ENCODE peak calls at places on chromosomes 13 and 19, in five cellular contexts. One of them, this sample, is unnamed.
A peak's percentile ranks its signal among the peaks of the same experiment; 100 is the strongest.

GRCh38 chr19:16587031-16588023 is 15.1 kb upstream of the SLC35E1 start:
- DNase-seq in adrenal gland: no peak
- DNase-seq in cardiac muscle cell: no peak
- DNase-seq in neural progenitor cell: no peak
- DNase-seq in astrocyte of the spinal cord: peak; percentile 33
- DNase-seq in this sample: peak; percentile 59

GRCh38 chr19:38650911-38651584 is 3.6 kb downstream of the ACTN4 start:
- DNase-seq in adrenal gland: peak; percentile 65
- DNase-seq in cardiac muscle cell: peak; percentile 89
- DNase-seq in neural progenitor cell: no peak
- DNase-seq in astrocyte of the spinal cord: peak; percentile 75
- DNase-seq in this sample: no peak

GRCh38 chr19:45764947-45765346 is 4.1 kb downstream of the SIX5 start:
- DNase-seq in adrenal gland: no peak
- DNase-seq in cardiac muscle cell: no peak
- DNase-seq in neural progenitor cell: no peak
- DNase-seq in astrocyte of the spinal cord: no peak
- DNase-seq in this sample: no peak

GRCh38 chr19:16571689-16572331 is 405 bp downstream of the SLC35E1 start:
- DNase-seq in adrenal gland: peak; percentile 61
- DNase-seq in cardiac muscle cell: peak; percentile 20
- DNase-seq in neural progenitor cell: no peak
- DNase-seq in astrocyte of the spinal cord: no peak
- DNase-seq in this sample: no peak

GRCh38 chr13:110536006-110536693 is 25.4 kb downstream of the RAB20 start:
- DNase-seq in adrenal gland: peak; percentile 69
- DNase-seq in cardiac muscle cell: no peak
- DNase-seq in neural progenitor cell: no peak
- DNase-seq in astrocyte of the spinal cord: no peak
- DNase-seq in this sample: no peak

GRCh38 chr19:38634757-38635482 is 12.5 kb upstream of the ACTN4 start:
- DNase-seq in adrenal gland: peak; percentile 83
- DNase-seq in cardiac muscle cell: peak; percentile 74
- DNase-seq in neural progenitor cell: peak; percentile 67
- DNase-seq in astrocyte of the spinal cord: peak; percentile 56
- DNase-seq in this sample: peak; percentile 49

GRCh38 chr13:94196426-94196825 is 283.1 kb downstream of the DCT start:
- DNase-seq in adrenal gland: no peak
- DNase-seq in cardiac muscle cell: no peak
- DNase-seq in neural progenitor cell: no peak
- DNase-seq in astrocyte of the spinal cord: peak; percentile 9
- DNase-seq in this sample: no peak

GRCh38 chr13:92224052-92224821 is 825.8 kb downstream of the GPC5 start:
- DNase-seq in adrenal gland: no peak
- DNase-seq in cardiac muscle cell: peak; percentile 99
- DNase-seq in neural progenitor cell: no peak
- DNase-seq in astrocyte of the spinal cord: peak; percentile 95
- DNase-seq in this sample: peak; percentile 92

GRCh38 chr13:98495627-98496238 is 81.2 kb downstream of the STK24 start:
- DNase-seq in adrenal gland: no peak
- DNase-seq in cardiac muscle cell: no peak
- DNase-seq in neural progenitor cell: peak; percentile 48
- DNase-seq in astrocyte of the spinal cord: no peak
- DNase-seq in this sample: no peak

GRCh38 chr19:10842788-10843187 is 5.4 kb upstream of the C19orf38 start:
- DNase-seq in adrenal gland: no peak
- DNase-seq in cardiac muscle cell: no peak
- DNase-seq in neural progenitor cell: no peak
- DNase-seq in astrocyte of the spinal cord: no peak
- DNase-seq in this sample: no peak
- TF ChIP-seq CTCF in adrenal gland: no peak
- TF ChIP-seq CTCF in cardiac muscle cell: no peak
- TF ChIP-seq CTCF in neural progenitor cell: no peak
- TF ChIP-seq CTCF in astrocyte of the spinal cord: no peak
- TF ChIP-seq CTCF in this sample: no peak

GRCh38 chr13:23870356-23871146 is 18.6 kb downstream of the MIPEP start:
- DNase-seq in adrenal gland: no peak
- DNase-seq in cardiac muscle cell: no peak
- DNase-seq in neural progenitor cell: no peak
- DNase-seq in astrocyte of the spinal cord: no peak
- DNase-seq in this sample: no peak
- TF ChIP-seq CTCF in adrenal gland: no peak
- TF ChIP-seq CTCF in cardiac muscle cell: no peak
- TF ChIP-seq CTCF in neural progenitor cell: no peak
- TF ChIP-seq CTCF in astrocyte of the spinal cord: peak; percentile 3
- TF ChIP-seq CTCF in this sample: no peak

GRCh38 chr19:36488816-36489138 is 584 bp downstream of the ZNF566 start:
- DNase-seq in adrenal gland: no peak
- DNase-seq in cardiac muscle cell: no peak
- DNase-seq in neural progenitor cell: peak; percentile 18
- DNase-seq in astrocyte of the spinal cord: peak; percentile 2
- DNase-seq in this sample: peak; percentile 3
- TF ChIP-seq CTCF in adrenal gland: no peak
- TF ChIP-seq CTCF in cardiac muscle cell: no peak
- TF ChIP-seq CTCF in neural progenitor cell: no peak
- TF ChIP-seq CTCF in astrocyte of the spinal cord: no peak
- TF ChIP-seq CTCF in this sample: no peak

GRCh38 chr13:96966415-96967102 is 27.7 kb downstream of the OXGR1 start:
- DNase-seq in adrenal gland: no peak
- DNase-seq in cardiac muscle cell: no peak
- DNase-seq in neural progenitor cell: no peak
- DNase-seq in astrocyte of the spinal cord: no peak
- DNase-seq in this sample: no peak

GRCh38 chr13:96963786-96964475 is 30.3 kb downstream of the OXGR1 start:
- DNase-seq in adrenal gland: no peak
- DNase-seq in cardiac muscle cell: no peak
- DNase-seq in neural progenitor cell: no peak
- DNase-seq in astrocyte of the spinal cord: no peak
- DNase-seq in this sample: no peak

GRCh38 chr13:96968027-96968426 is 26.2 kb downstream of the OXGR1 start:
- DNase-seq in adrenal gland: no peak
- DNase-seq in cardiac muscle cell: no peak
- DNase-seq in neural progenitor cell: no peak
- DNase-seq in astrocyte of the spinal cord: no peak
- DNase-seq in this sample: no peak

DNA sequence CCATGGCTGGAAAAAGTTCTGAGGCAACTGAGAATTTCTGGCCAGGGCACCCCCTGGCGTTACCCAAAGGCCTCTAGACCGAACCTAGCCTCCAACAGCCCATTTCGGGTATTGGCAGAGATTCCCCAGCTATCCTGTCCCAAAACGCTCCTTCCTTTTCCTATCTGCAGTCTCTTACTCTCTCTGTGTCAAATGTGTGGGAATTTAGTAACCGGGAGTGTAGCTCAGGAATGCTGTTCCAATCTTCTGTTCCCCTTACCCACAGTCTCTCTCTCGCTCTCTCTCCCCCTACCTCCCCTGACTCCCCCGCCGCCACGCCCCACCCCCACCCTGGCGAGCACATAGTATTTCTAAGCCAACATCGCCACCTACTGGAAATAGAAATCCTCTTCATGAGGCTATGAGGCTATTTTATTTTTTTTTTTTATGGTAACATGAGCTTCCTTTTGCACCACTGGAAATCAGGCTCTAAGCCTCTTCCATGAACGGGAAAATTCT is 27.0 kb downstream of the OXGR1 start:
- DNase-seq in adrenal gland: no peak
- DNase-seq in cardiac muscle cell: no peak
- DNase-seq in neural progenitor cell: peak; percentile 11
- DNase-seq in astrocyte of the spinal cord: no peak
- DNase-seq in this sample: no peak
- TF ChIP-seq CTCF in adrenal gland: no peak
- TF ChIP-seq CTCF in cardiac muscle cell: no peak
- TF ChIP-seq CTCF in neural progenitor cell: peak; percentile 42
- TF ChIP-seq CTCF in astrocyte of the spinal cord: no peak
- TF ChIP-seq CTCF in this sample: no peak

DNA sequence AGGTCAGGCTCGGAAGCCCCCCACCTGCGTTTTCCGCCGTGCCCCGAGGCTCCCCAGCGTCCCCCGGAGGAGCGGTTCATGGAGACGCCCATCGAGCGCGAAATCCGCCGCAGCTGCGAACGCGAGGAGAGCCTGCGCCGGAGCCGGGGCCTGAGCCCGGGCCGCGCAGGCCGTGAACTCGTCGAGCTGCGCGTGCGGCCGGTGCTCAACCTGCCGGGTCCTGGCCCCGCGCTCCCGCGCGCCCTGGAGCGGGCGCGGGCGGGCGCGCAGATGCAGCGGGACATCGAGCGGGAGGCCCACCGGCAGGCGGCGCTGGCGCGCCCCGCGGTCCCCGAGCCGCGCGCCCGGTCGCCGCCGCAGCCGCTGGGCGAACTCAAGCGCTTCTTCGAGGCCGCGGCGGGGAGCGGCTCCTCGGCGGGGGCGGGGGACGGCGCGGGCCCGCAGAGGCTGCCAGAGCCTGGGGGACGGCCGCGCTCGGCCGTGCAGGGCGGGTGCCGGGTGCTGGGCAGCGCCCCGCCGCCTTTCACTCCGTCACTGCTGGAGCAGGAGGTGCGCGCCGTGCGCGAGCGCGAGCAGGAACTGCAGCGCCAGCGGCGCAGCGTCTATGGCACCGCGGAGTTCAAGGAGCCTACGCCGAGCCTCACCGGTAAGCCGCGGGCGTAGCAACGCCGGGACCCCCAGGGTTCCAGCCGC is 792 bp downstream of the MISP3 start:
- DNase-seq in adrenal gland: peak; percentile 74
- DNase-seq in cardiac muscle cell: peak; percentile 81
- DNase-seq in neural progenitor cell: peak; percentile 92
- DNase-seq in astrocyte of the spinal cord: peak; percentile 76
- DNase-seq in this sample: peak; percentile 59
- TF ChIP-seq CTCF in adrenal gland: peak; percentile 91
- TF ChIP-seq CTCF in cardiac muscle cell: peak; percentile 7
- TF ChIP-seq CTCF in neural progenitor cell: peak; percentile 41
- TF ChIP-seq CTCF in astrocyte of the spinal cord: peak; percentile 29
- TF ChIP-seq CTCF in this sample: peak; percentile 21

GRCh38 chr13:39781381-39781780 is 125.9 kb downstream of the COG6 start:
- DNase-seq in adrenal gland: no peak
- DNase-seq in cardiac muscle cell: no peak
- DNase-seq in neural progenitor cell: no peak
- DNase-seq in astrocyte of the spinal cord: no peak
- DNase-seq in this sample: no peak

GRCh38 chr13:39784347-39784746 is 128.9 kb downstream of the COG6 start:
- DNase-seq in adrenal gland: no peak
- DNase-seq in cardiac muscle cell: no peak
- DNase-seq in neural progenitor cell: no peak
- DNase-seq in astrocyte of the spinal cord: peak; percentile 26
- DNase-seq in this sample: no peak

GRCh38 chr13:39786091-39786490 is 130.6 kb downstream of the COG6 start:
- DNase-seq in adrenal gland: no peak
- DNase-seq in cardiac muscle cell: peak; percentile 36
- DNase-seq in neural progenitor cell: peak; percentile 61
- DNase-seq in astrocyte of the spinal cord: no peak
- DNase-seq in this sample: no peak

GRCh38 chr13:39779337-39780270 is 124.1 kb downstream of the COG6 start:
- DNase-seq in adrenal gland: no peak
- DNase-seq in cardiac muscle cell: peak; percentile 59
- DNase-seq in neural progenitor cell: no peak
- DNase-seq in astrocyte of the spinal cord: peak; percentile 40
- DNase-seq in this sample: peak; percentile 80

DNA sequence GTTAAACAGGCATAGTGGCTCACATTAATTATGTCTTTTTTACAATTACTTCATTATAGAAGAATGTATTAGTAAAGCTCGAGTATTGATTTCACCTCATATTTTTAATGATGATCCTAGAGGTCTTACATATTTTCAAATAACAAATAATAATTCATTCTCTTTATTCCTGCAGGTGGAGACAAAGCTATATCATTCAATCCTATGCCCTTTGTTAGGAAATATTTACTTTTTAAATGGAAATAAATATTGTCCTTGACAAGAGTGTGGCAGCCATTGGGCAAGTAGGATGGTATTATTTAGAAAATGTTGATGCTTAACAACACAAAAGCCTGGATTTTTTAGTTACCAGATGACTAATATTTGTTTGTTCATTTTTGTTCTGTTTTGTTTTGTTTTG is 127.6 kb downstream of the COG6 start:
- DNase-seq in adrenal gland: no peak
- DNase-seq in cardiac muscle cell: peak; percentile 46
- DNase-seq in neural progenitor cell: no peak
- DNase-seq in astrocyte of the spinal cord: no peak
- DNase-seq in this sample: no peak
- TF ChIP-seq CTCF in adrenal gland: peak; percentile 3
- TF ChIP-seq CTCF in cardiac muscle cell: no peak
- TF ChIP-seq CTCF in neural progenitor cell: no peak
- TF ChIP-seq CTCF in astrocyte of the spinal cord: no peak
- TF ChIP-seq CTCF in this sample: no peak

GRCh38 chr19:18205180-18205915 is 1.5 kb upstream of the RAB3A start:
- DNase-seq in adrenal gland: peak; percentile 79
- DNase-seq in cardiac muscle cell: peak; percentile 77
- DNase-seq in neural progenitor cell: peak; percentile 77
- DNase-seq in astrocyte of the spinal cord: peak; percentile 74
- DNase-seq in this sample: peak; percentile 77

GRCh38 chr19:18202759-18203407 is 959 bp downstream of the RAB3A start:
- DNase-seq in adrenal gland: peak; percentile 49
- DNase-seq in cardiac muscle cell: peak; percentile 29
- DNase-seq in neural progenitor cell: peak; percentile 48
- DNase-seq in astrocyte of the spinal cord: no peak
- DNase-seq in this sample: no peak

GRCh38 chr19:18203408-18203862 is 407 bp downstream of the RAB3A start:
- DNase-seq in adrenal gland: no peak
- DNase-seq in cardiac muscle cell: peak; percentile 22
- DNase-seq in neural progenitor cell: no peak
- DNase-seq in astrocyte of the spinal cord: no peak
- DNase-seq in this sample: no peak

GRCh38 chr19:18204394-18205179 is 745 bp upstream of the RAB3A start:
- DNase-seq in adrenal gland: peak; percentile 80
- DNase-seq in cardiac muscle cell: no peak
- DNase-seq in neural progenitor cell: peak; percentile 87
- DNase-seq in astrocyte of the spinal cord: no peak
- DNase-seq in this sample: peak; percentile 63

DNA sequence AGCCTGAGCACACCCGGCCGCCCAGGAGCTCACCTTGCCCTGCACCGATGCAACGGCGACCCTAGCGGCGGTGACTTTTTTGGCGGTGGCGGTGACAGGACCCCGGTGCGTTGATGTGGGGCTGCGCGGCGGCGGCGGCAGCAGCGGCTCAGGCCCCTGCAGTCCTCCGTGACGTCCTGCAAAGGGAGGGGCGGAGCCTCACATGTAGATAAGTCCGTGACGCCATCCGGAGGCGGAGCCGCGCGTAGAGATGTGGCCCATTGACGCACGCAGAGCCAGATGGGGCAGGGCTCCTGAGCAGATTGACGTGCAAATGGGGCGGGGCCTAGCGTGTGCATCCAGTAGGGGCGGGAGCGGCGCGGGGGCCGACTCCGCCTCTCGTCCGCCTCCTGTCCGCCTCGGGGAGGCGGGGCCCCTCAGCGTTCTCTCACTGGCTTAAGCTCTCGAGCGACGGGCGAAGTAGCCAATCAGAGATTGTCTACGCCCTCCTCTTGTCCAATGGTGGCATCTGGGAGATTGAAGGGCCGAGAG is at the start of gene RAB3A:
- DNase-seq in adrenal gland: peak; percentile 100
- DNase-seq in cardiac muscle cell: peak; percentile 100
- DNase-seq in neural progenitor cell: peak; percentile 100
- DNase-seq in astrocyte of the spinal cord: peak; percentile 100
- DNase-seq in this sample: peak; percentile 100
- TF ChIP-seq CTCF in adrenal gland: peak; percentile 1
- TF ChIP-seq CTCF in cardiac muscle cell: no peak
- TF ChIP-seq CTCF in neural progenitor cell: peak; percentile 37
- TF ChIP-seq CTCF in astrocyte of the spinal cord: no peak
- TF ChIP-seq CTCF in this sample: no peak